ENCODE peak calls at places on chromosomes 6 and 20, in seven cellular contexts. J, E, D, V, B, H and Y are unnamed samples.

GRCh38 chr20:47326718-47327137 is 29.8 kb downstream of the ZMYND8 start:
- DNase-seq in J (no peak), V (no peak), B (no peak), H (no peak), E (no peak), D (peak; percentile 84), Y (peak; percentile 48)

GRCh38 chr20:4113996-4114603 is 98.7 kb upstream of the RNF24 start:
- DNase-seq in E (no peak), B (no peak), H (no peak), J (no peak), V (no peak), D (no peak), Y (no peak)

GRCh38 chr6:137588472-137588871 is 94.3 kb upstream of the OLIG3 start:
- DNase-seq in D (no peak), J (no peak), B (no peak), E (no peak), V (no peak), H (no peak), Y (no peak)

GRCh38 chr6:168896321-168896720 is 357.3 kb downstream of the THBS2 start:
- DNase-seq in B (no peak), D (no peak), H (no peak), J (no peak), V (no peak), E (no peak), Y (no peak)

GRCh38 chr6:30613251-30614043 is 3.6 kb downstream of the PPP1R10 start:
- DNase-seq in E (no peak), J (no peak), H (no peak), V (no peak), D (peak; percentile 47), B (no peak), Y (no peak)

GRCh38 chr6:36625161-36625919 is 31.2 kb downstream of the SRSF3 start:
- DNase-seq in D (peak; percentile 74), H (no peak), V (peak; percentile 1), E (peak; percentile 8), J (no peak), B (no peak), Y (peak; percentile 85)

GRCh38 chr6:72206606-72207005 is 320.3 kb downstream of the RIMS1 start:
- DNase-seq in B (no peak), D (no peak), V (peak; percentile 13), J (no peak), E (no peak), H (no peak), Y (no peak)

GRCh38 chr6:169034523-169035167 is 219.0 kb downstream of the THBS2 start:
- DNase-seq in V (no peak), E (no peak), B (peak; percentile 95), D (no peak), H (no peak), J (no peak), Y (no peak)

GRCh38 chr20:13342469-13343242 is 121.6 kb downstream of the ISM1 start:
- DNase-seq in E (no peak), V (no peak), J (no peak), D (no peak), H (no peak), B (no peak), Y (no peak)

GRCh38 chr6:125717120-125717731 is 32.2 kb upstream of the HEY2 start:
- DNase-seq in V (no peak), H (no peak), E (no peak), B (no peak), D (peak; percentile 20), J (no peak), Y (no peak)

GRCh38 chr20:61976650-61977332 is 88.9 kb downstream of the TAF4 start:
- DNase-seq in B (no peak), J (no peak), D (no peak), E (no peak), V (no peak), H (no peak), Y (no peak)
- TF ChIP-seq CTCF in B (no peak), J (no peak), D (no peak), E (no peak), V (no peak), H (no peak), Y (no peak)

GRCh38 chr6:80170433-80170832 is 64.0 kb downstream of the BCKDHB start:
- DNase-seq in B (no peak), E (no peak), H (no peak), D (no peak), V (no peak), J (no peak), Y (no peak)

GRCh38 chr6:80179691-80180090 is 73.2 kb downstream of the BCKDHB start:
- DNase-seq in J (no peak), B (no peak), H (no peak), E (no peak), D (peak; percentile 3), V (no peak), Y (no peak)

GRCh38 chr6:80173411-80173810 is 66.9 kb downstream of the BCKDHB start:
- DNase-seq in E (no peak), J (no peak), H (no peak), D (no peak), V (no peak), B (no peak), Y (peak; percentile 36)

DNA sequence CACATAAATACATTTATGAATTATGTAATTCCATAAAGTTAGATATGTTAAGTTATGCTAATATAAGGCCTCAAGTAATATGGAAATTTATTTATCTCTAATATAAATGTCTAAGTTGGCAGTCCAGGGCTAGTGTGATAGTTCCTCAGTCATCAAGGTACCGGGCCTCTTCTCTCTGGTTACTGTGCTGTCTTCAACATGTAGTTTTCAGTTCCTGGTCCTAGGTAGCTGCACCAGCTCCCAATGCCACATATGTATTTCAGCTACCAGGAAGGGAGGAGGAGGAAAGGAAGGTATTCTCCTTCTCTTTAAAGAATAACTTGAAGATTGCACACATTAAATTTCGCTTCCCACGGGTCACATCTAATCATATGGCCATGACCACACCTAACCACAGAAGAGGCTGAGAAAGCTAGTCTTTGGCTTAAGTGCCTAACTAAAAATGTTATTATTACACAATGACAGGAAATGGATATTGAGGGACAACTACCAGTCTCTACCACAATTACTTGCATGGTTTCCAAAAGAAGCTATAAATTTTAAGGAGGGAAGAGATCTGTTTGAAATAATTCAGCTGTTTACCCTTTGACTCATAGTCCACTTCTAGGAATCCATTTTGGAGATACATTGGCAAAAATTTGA is 68.6 kb downstream of the BCKDHB start:
- DNase-seq in J (no peak), B (peak; percentile 11), V (no peak), E (no peak), H (no peak), D (peak; percentile 55), Y (peak; percentile 71)
- H3K4me3 ChIP-seq in J (no peak overlapping the region), B (no peak overlapping the region), V (no peak overlapping the region), E (no peak overlapping the region), H (no peak overlapping the region), D (no peak overlapping the region), Y (no peak overlapping the region)

GRCh38 chr20:61054411-61054810 is 197.7 kb upstream of the CDH4 start:
- DNase-seq in E (no peak), V (no peak), B (no peak), H (no peak), J (no peak), D (no peak), Y (no peak)
- TF ChIP-seq CTCF in E (no peak), V (no peak), B (no peak), H (no peak), J (no peak), D (no peak), Y (no peak)

GRCh38 chr6:4135665-4136353 is 434 bp upstream of the ECI2 start:
- DNase-seq in V (peak; percentile 96), B (peak; percentile 57), J (peak; percentile 95), E (peak; percentile 98), D (peak; percentile 97), H (peak; percentile 92), Y (peak; percentile 93)

GRCh38 chr6:4130357-4130987 is 4.9 kb downstream of the ECI2 start:
- DNase-seq in D (no peak), J (peak; percentile 59), H (no peak), B (no peak), V (no peak), E (peak; percentile 52), Y (no peak)

GRCh38 chr6:4136354-4136831 is 1.0 kb upstream of the ECI2 start:
- DNase-seq in B (no peak), V (no peak), J (no peak), D (no peak), E (no peak), H (no peak), Y (no peak)

GRCh38 chr6:4134841-4135664 is at the start of gene ECI2:
- DNase-seq in E (peak; percentile 69), V (peak; percentile 92), J (no peak), H (peak; percentile 24), B (no peak), D (peak; percentile 43), Y (peak; percentile 66)

GRCh38 chr6:4133941-4134838 is 1.2 kb downstream of the ECI2 start:
- DNase-seq in H (no peak), E (peak; percentile 29), D (peak; percentile 38), J (peak; percentile 25), V (peak; percentile 39), B (no peak), Y (peak; percentile 9)
- H3K4me3 ChIP-seq in H (peak overlapping the region; percentile 80), E (peak overlapping the region; percentile 80), D (peak overlapping the region; percentile 95), J (peak overlapping the region; percentile 83), V (peak overlapping the region; percentile 81), B (peak overlapping the region; percentile 85), Y (peak overlapping the region; percentile 78)

GRCh38 chr6:150741633-150742200 is 123.8 kb upstream of the MTHFD1L start:
- DNase-seq in V (peak; percentile 56), B (no peak), E (no peak), J (no peak), D (peak; percentile 12), H (no peak), Y (peak; percentile 9)
- TF ChIP-seq CTCF in V (peak; percentile 69), B (peak; percentile 34), E (peak; percentile 29), J (no peak), D (peak; percentile 44), H (peak; percentile 12), Y (peak; percentile 43)

GRCh38 chr20:49983123-49983847 is 505 bp downstream of the SNAI1 start:
- DNase-seq in D (no peak), H (no peak), B (no peak), J (no peak), E (no peak), V (peak; percentile 53), Y (no peak)

GRCh38 chr20:49984426-49985153 is 1.8 kb downstream of the SNAI1 start:
- DNase-seq in B (no peak), V (no peak), D (peak; percentile 36), H (no peak), J (no peak), E (no peak), Y (no peak)

GRCh38 chr20:49985157-49985556 is 2.4 kb downstream of the SNAI1 start:
- DNase-seq in V (no peak), B (no peak), D (no peak), J (no peak), H (no peak), E (no peak), Y (no peak)

GRCh38 chr20:49982346-49983122 is at the start of gene SNAI1:
- DNase-seq in J (peak; percentile 78), H (no peak), E (peak; percentile 83), B (no peak), D (peak; percentile 90), V (peak; percentile 96), Y (peak; percentile 86)

DNA sequence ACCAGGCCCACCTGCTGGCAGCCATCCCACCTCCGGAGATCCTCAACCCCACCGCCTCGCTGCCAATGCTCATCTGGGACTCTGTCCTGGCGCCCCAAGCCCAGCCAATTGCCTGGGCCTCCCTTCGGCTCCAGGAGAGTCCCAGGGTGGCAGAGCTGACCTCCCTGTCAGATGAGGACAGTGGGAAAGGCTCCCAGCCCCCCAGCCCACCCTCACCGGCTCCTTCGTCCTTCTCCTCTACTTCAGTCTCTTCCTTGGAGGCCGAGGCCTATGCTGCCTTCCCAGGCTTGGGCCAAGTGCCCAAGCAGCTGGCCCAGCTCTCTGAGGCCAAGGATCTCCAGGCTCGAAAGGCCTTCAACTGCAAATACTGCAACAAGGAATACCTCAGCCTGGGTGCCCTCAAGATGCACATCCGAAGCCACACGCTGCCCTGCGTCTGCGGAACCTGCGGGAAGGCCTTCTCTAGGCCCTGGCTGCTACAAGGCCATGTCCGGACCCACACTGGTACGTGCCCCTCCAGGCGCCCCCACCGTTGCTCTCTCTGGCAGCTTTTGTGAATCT is 1.1 kb downstream of the SNAI1 start:
- DNase-seq in E (no peak), D (peak; percentile 54), H (no peak), V (no peak), J (no peak), B (no peak), Y (peak; percentile 48)
- H3K4me3 ChIP-seq in E (peak overlapping the region; percentile 35), D (peak overlapping the region; percentile 74), H (peak overlapping the region; percentile 80), V (peak overlapping the region; percentile 78), J (no peak overlapping the region), B (peak overlapping the region; percentile 94), Y (peak overlapping the region; percentile 97)